ENCODE peak calls at places on chromosomes 5 and 9, in ten cellular contexts. F is HAP-1; U is CD4-positive, alpha-beta T cell; H is neural progenitor cell; V is astrocyte; R is psoas muscle; I is aorta; W is brain microvascular endothelial cell; D is effector memory CD4-positive, alpha-beta T cell; P is heart right ventricle. E is an unnamed sample. For H3K27me3, the result is how much of the 10 kb centered on the place peaks cover.

GRCh38 chr9:71628247-71628646 is 140.1 kb downstream of the CEMIP2 start:
- DNase-seq in F (no peak), R (no peak), H (no peak), I (no peak), D (no peak), U (no peak), W (no peak), P (no peak), V (no peak), E (no peak)

GRCh38 chr5:16713386-16713928 is 96.7 kb upstream of the RETREG1 start:
- DNase-seq in U (no peak), D (no peak), V (peak), F (peak), H (peak), R (no peak), I (no peak), W (peak), P (no peak), E (peak)

GRCh38 chr5:179900707-179901106 is 7.0 kb downstream of the TBC1D9B start:
- DNase-seq in V (no peak), W (no peak), H (no peak), D (no peak), U (no peak), I (no peak), P (no peak), R (peak), F (no peak), E (no peak)

GRCh38 chr5:176732736-176733585 is 77.4 kb upstream of the UNC5A start:
- DNase-seq in U (no peak), W (no peak), P (no peak), V (no peak), F (no peak), I (peak), D (no peak), H (no peak), R (peak), E (no peak)

GRCh38 chr5:136006164-136006563 is 22.6 kb upstream of the TGFBI start:
- DNase-seq in V (peak), H (no peak), D (no peak), W (peak), R (peak), F (no peak), I (no peak), U (no peak), P (no peak), E (no peak)

GRCh38 chr5:143019614-143020515 is 249.7 kb downstream of the ARHGAP26 start:
- DNase-seq in W (no peak), P (no peak), H (peak), F (no peak), V (no peak), I (no peak), U (no peak), D (no peak), R (no peak), E (no peak)

GRCh38 chr5:116546743-116547124 is 27.9 kb downstream of the SEMA6A start:
- DNase-seq in W (no peak), P (no peak), U (no peak), V (no peak), F (no peak), H (no peak), I (no peak), D (no peak), R (no peak), E (no peak)

GRCh38 chr5:10801931-10802674 is 41.1 kb upstream of the DAP start:
- DNase-seq in D (no peak), I (no peak), P (no peak), F (no peak), V (no peak), R (no peak), H (peak), W (no peak), U (no peak), E (peak)

GRCh38 chr5:123647066-123647465 is 135.1 kb downstream of the CSNK1G3 start:
- DNase-seq in V (no peak), F (no peak), I (no peak), H (no peak), W (no peak), R (no peak), P (no peak), U (no peak), D (no peak), E (no peak)

GRCh38 chr5:143889986-143890385 is 78.0 kb downstream of the HMHB1 start:
- DNase-seq in I (no peak), D (no peak), V (peak), W (peak), F (no peak), P (no peak), H (no peak), U (no peak), R (no peak), E (no peak)

GRCh38 chr5:77924081-77924480 is 147.9 kb upstream of the TBCA start:
- DNase-seq in P (no peak), W (no peak), U (no peak), I (no peak), F (no peak), D (no peak), V (no peak), R (no peak), H (no peak), E (no peak)

GRCh38 chr9:78860806-78861475 is 564.0 kb downstream of the PSAT1 start:
- DNase-seq in U (no peak), D (no peak), W (peak), I (no peak), H (no peak), F (no peak), V (peak), R (no peak), P (no peak), E (no peak)

GRCh38 chr5:81825237-81825636 is 74.3 kb upstream of the SSBP2 start:
- DNase-seq in D (no peak), H (no peak), V (peak), R (peak), W (peak), I (peak), F (no peak), U (no peak), P (peak), E (no peak)

GRCh38 chr9:92406506-92406905 is 2.1 kb upstream of the OGN start:
- DNase-seq in W (peak), V (peak), U (peak), H (no peak), R (no peak), D (no peak), F (no peak), I (no peak), P (peak), E (no peak)

GRCh38 chr9:88949425-88949824 is 41.8 kb upstream of the S1PR3 start:
- DNase-seq in H (peak), R (no peak), P (peak), V (peak), W (peak), F (no peak), I (no peak), U (no peak), D (no peak), E (no peak)

GRCh38 chr5:57692582-57693487 is 210.2 kb upstream of the ACTBL2 start:
- DNase-seq in W (peak), I (peak), D (no peak), H (peak), R (peak), U (no peak), F (peak), V (peak), P (peak), E (peak)

DNA sequence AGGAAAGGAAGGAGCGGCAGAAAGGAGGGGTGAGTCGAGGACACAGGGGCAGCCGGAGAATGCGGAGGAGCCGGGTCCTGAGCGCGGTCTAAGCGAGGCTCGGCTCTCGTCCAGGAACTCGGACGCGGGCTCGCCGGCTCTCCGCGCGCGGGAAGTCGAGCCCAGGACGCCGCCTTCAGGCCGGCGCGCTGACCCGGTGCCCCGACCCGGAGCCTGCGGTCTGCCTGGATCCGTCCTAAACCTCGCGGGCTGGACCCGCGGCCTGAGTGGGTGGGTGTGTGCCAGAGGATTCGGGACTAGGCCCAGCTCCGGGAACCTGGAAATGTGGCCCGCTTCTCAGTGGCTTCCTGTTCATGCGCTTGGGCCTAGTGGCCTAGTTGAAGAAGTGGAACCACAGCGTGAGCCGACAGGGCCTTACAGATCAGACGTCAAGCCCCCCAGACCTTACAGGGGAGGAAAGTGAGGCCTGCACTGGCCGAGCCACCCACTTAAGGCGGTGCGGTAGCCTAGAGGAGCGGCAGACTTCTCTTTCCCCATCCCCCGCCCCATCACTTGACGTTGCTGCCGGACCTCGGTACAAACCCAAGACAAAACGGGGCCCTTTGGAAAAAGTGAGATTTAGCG is 1.2 kb downstream of the CDKN2B-AS1 start:
- DNase-seq in R (peak), U (no peak), F (no peak), P (peak), W (no peak), V (peak), D (no peak), I (peak), H (peak), E (no peak)
- H3K27me3 ChIP-seq in R (under half), U (under half), F (under half), P (under half), W (under half), V (under half), D (under half), I (under half), H (half or more), E (half or more)

GRCh38 chr9:137136926-137137607 is 1.9 kb upstream of the GRIN1 start:
- DNase-seq in D (no peak), F (no peak), H (no peak), V (no peak), U (no peak), P (no peak), I (no peak), W (no peak), R (no peak), E (no peak)

GRCh38 chr9:137140151-137141012 is 1.4 kb downstream of the GRIN1 start:
- DNase-seq in H (peak), F (no peak), W (no peak), P (no peak), D (no peak), V (no peak), R (no peak), I (no peak), U (no peak), E (no peak)

GRCh38 chr9:137139468-137140150 is 655 bp downstream of the GRIN1 start:
- DNase-seq in P (no peak), I (no peak), R (no peak), W (no peak), F (no peak), V (no peak), U (no peak), D (no peak), H (no peak), E (no peak)

GRCh38 chr9:137138058-137138697 is 776 bp upstream of the GRIN1 start:
- DNase-seq in H (peak), D (no peak), V (no peak), I (no peak), U (no peak), F (no peak), P (no peak), R (no peak), W (no peak), E (no peak)

GRCh38 chr9:137138701-137139467 is at the start of gene GRIN1:
- DNase-seq in D (no peak), H (peak), U (no peak), F (no peak), I (no peak), V (no peak), R (no peak), W (no peak), P (no peak), E (peak)
- H3K27me3 ChIP-seq in D (half or more), H (half or more), U (half or more), F (half or more), I (under half), V (under half), R (under half), W (under half), P (half or more), E (half or more)

GRCh38 chr5:174312270-174312617 is 266.7 kb downstream of the NSG2 start:
- DNase-seq in U (no peak), D (no peak), I (no peak), F (no peak), V (no peak), W (no peak), H (no peak), R (no peak), P (no peak), E (no peak)

GRCh38 chr5:174311531-174312269 is 266.2 kb downstream of the NSG2 start:
- DNase-seq in V (no peak), U (peak), H (peak), F (peak), I (peak), D (peak), P (peak), W (peak), R (peak), E (peak)

GRCh38 chr5:174312641-174313040 is 267.1 kb downstream of the NSG2 start:
- DNase-seq in R (no peak), D (no peak), W (no peak), H (no peak), P (no peak), U (no peak), I (peak), V (no peak), F (no peak), E (no peak)

GRCh38 chr5:174310243-174310642 is 264.7 kb downstream of the NSG2 start:
- DNase-seq in U (no peak), H (no peak), R (no peak), W (no peak), F (no peak), I (no peak), V (no peak), P (no peak), D (no peak), E (no peak)

DNA sequence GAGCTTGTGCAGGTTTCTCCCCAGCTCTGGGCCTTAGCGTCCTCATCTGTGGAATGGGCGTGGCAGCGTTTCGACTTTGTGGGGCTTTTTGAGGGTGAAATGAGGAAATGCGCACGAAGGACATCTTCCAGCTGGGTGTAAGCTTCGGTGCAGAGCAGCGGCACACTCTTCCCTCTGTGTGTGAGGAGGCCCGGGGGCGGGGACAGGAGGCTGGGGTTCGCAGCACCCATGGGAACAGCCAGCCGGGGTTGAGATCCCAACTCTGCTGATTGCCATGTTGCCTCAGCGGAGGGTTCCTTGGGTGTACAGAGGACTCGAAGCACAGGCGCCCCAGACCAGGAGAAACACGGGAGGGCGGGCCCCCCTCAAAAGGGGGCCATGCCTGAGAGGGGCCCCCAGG is 265.6 kb downstream of the NSG2 start:
- DNase-seq in W (no peak), V (no peak), I (no peak), D (no peak), P (no peak), U (no peak), H (no peak), R (no peak), F (no peak), E (no peak)
- H3K27me3 ChIP-seq in W (under half), V (under half), I (under half), D (under half), P (under half), U (under half), H (under half), R (under half), F (under half), E (under half)

GRCh38 chr5:88666761-88667186 is 216.2 kb downstream of the MEF2C start:
- DNase-seq in H (peak), U (no peak), V (peak), I (no peak), P (no peak), R (no peak), D (no peak), W (no peak), F (no peak), E (no peak)
- H3K27me3 ChIP-seq in H (half or more), U (half or more), V (under half), I (under half), P (half or more), R (under half), D (under half), W (half or more), F (under half), E (under half)

GRCh38 chr5:141701341-141702119 is 19.5 kb upstream of the ARAP3 start:
- DNase-seq in U (no peak), W (no peak), R (no peak), P (peak), H (no peak), F (no peak), I (no peak), V (no peak), D (no peak), E (no peak)
- H3K27me3 ChIP-seq in U (under half), W (under half), R (under half), P (half or more), H (half or more), F (under half), I (under half), V (half or more), D (under half), E (under half)

GRCh38 chr5:1159774-1160406 is 41.5 kb upstream of the SLC6A19 start:
- DNase-seq in D (no peak), W (no peak), P (no peak), R (no peak), V (no peak), U (no peak), F (no peak), H (no peak), I (peak), E (no peak)
- H3K27me3 ChIP-seq in D (under half), W (under half), P (under half), R (under half), V (under half), U (under half), F (under half), H (under half), I (under half), E (half or more)

GRCh38 chr5:88660326-88660946 is 222.5 kb downstream of the MEF2C start:
- DNase-seq in W (no peak), H (peak), I (peak), D (no peak), R (no peak), U (no peak), V (peak), P (no peak), F (no peak), E (no peak)

GRCh38 chr5:88662801-88663360 is 220.1 kb downstream of the MEF2C start:
- DNase-seq in F (no peak), U (no peak), P (no peak), W (no peak), R (no peak), I (no peak), V (peak), D (no peak), H (no peak), E (no peak)

GRCh38 chr5:88660947-88661869 is 221.8 kb downstream of the MEF2C start:
- DNase-seq in D (no peak), H (peak), W (peak), V (peak), U (no peak), R (peak), P (no peak), I (peak), F (peak), E (peak)

GRCh38 chr5:88663793-88664216 is 219.2 kb downstream of the MEF2C start:
- DNase-seq in V (no peak), W (no peak), H (peak), F (peak), P (no peak), D (no peak), U (no peak), R (no peak), I (no peak), E (no peak)

DNA sequence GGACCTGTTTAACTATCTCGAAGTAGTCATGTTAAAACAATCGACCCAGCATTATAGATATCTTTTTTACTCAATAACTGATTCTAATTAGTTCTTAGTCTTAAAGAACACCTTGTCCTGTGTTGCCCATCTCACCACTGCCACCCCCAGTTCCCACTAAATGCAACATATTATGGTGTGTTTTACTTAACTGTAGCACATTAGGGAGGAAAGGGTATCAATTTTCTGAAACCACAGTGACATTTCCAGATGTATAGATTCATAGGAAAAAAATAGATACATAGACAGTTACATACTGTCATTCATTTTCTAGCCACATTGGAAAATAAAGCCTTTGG is 221.1 kb downstream of the MEF2C start:
- DNase-seq in P (no peak), H (no peak), R (no peak), U (no peak), V (no peak), I (no peak), F (no peak), D (no peak), W (no peak), E (no peak)
- H3K27me3 ChIP-seq in P (half or more), H (half or more), R (under half), U (half or more), V (under half), I (under half), F (under half), D (half or more), W (half or more), E (under half)

E was measured in neuronal stem cell.